ENCODE peak calls at places on chromosomes 3 and 15, in six cellular contexts. One of them, this sample, is unnamed.

GRCh38 chr3:100522125-100522524 is 29.7 kb downstream of the TMEM45A start:
- DNase-seq in ascending aorta: no peak
- DNase-seq in WERI-Rb-1: no peak
- DNase-seq in Peyer's patch: no peak
- DNase-seq in AG04450: no peak
- DNase-seq in tibial artery: no peak
- DNase-seq in this sample: no peak

GRCh38 chr15:40825661-40826088 is 2.8 kb downstream of the PPP1R14D start:
- DNase-seq in ascending aorta: no peak
- DNase-seq in WERI-Rb-1: no peak
- DNase-seq in Peyer's patch: peak; percentile 65
- DNase-seq in AG04450: peak; percentile 52
- DNase-seq in tibial artery: no peak
- DNase-seq in this sample: no peak

GRCh38 chr3:56878046-56878445 is 76.3 kb upstream of the ARHGEF3 start:
- DNase-seq in ascending aorta: no peak
- DNase-seq in WERI-Rb-1: no peak
- DNase-seq in Peyer's patch: no peak
- DNase-seq in AG04450: no peak
- DNase-seq in tibial artery: no peak
- DNase-seq in this sample: no peak

GRCh38 chr3:132843349-132843748 is 121.1 kb upstream of the NPHP3 start:
- DNase-seq in ascending aorta: no peak
- DNase-seq in WERI-Rb-1: no peak
- DNase-seq in Peyer's patch: no peak
- DNase-seq in AG04450: no peak
- DNase-seq in tibial artery: no peak
- DNase-seq in this sample: no peak

GRCh38 chr3:55483196-55484095 is 3.7 kb downstream of the WNT5A start:
- DNase-seq in ascending aorta: no peak
- DNase-seq in WERI-Rb-1: peak; percentile 36
- DNase-seq in Peyer's patch: no peak
- DNase-seq in AG04450: no peak
- DNase-seq in tibial artery: no peak
- DNase-seq in this sample: no peak

GRCh38 chr3:45613781-45614180 is 19.2 kb downstream of the LIMD1 start:
- DNase-seq in ascending aorta: no peak
- DNase-seq in WERI-Rb-1: no peak
- DNase-seq in Peyer's patch: no peak
- DNase-seq in AG04450: no peak
- DNase-seq in tibial artery: no peak
- DNase-seq in this sample: no peak

GRCh38 chr3:7410782-7411181 is 549.9 kb downstream of the GRM7 start:
- DNase-seq in ascending aorta: no peak
- DNase-seq in WERI-Rb-1: no peak
- DNase-seq in Peyer's patch: no peak
- DNase-seq in AG04450: no peak
- DNase-seq in tibial artery: no peak
- DNase-seq in this sample: no peak

GRCh38 chr3:111764645-111765091 is 94.4 kb upstream of the PHLDB2 start:
- DNase-seq in ascending aorta: no peak
- DNase-seq in WERI-Rb-1: no peak
- DNase-seq in Peyer's patch: no peak
- DNase-seq in AG04450: no peak
- DNase-seq in tibial artery: no peak
- DNase-seq in this sample: no peak

GRCh38 chr3:36969540-36970432 is 23.1 kb downstream of the EPM2AIP1 start:
- DNase-seq in ascending aorta: no peak
- DNase-seq in WERI-Rb-1: peak; percentile 42
- DNase-seq in Peyer's patch: peak; percentile 62
- DNase-seq in AG04450: no peak
- DNase-seq in tibial artery: no peak
- DNase-seq in this sample: no peak

GRCh38 chr3:125185758-125186245 is 26.7 kb downstream of the SLC12A8 start:
- DNase-seq in ascending aorta: no peak
- DNase-seq in WERI-Rb-1: no peak
- DNase-seq in Peyer's patch: no peak
- DNase-seq in AG04450: no peak
- DNase-seq in tibial artery: no peak
- DNase-seq in this sample: no peak

GRCh38 chr15:29454506-29454905 is 184.9 kb upstream of the NSMCE3 start:
- DNase-seq in ascending aorta: no peak
- DNase-seq in WERI-Rb-1: no peak
- DNase-seq in Peyer's patch: no peak
- DNase-seq in AG04450: no peak
- DNase-seq in tibial artery: no peak
- DNase-seq in this sample: no peak

GRCh38 chr3:14412831-14413380 is 10.5 kb downstream of the SLC6A6 start:
- DNase-seq in ascending aorta: no peak
- DNase-seq in WERI-Rb-1: no peak
- DNase-seq in Peyer's patch: no peak
- DNase-seq in AG04450: no peak
- DNase-seq in tibial artery: no peak
- DNase-seq in this sample: no peak

GRCh38 chr3:52310861-52311566 is 5.1 kb upstream of the DNAH1 start:
- DNase-seq in ascending aorta: no peak
- DNase-seq in WERI-Rb-1: no peak
- DNase-seq in Peyer's patch: peak; percentile 60
- DNase-seq in AG04450: no peak
- DNase-seq in tibial artery: no peak
- DNase-seq in this sample: no peak

GRCh38 chr3:106740116-106740515 is 637.1 kb upstream of the CCDC54 start:
- DNase-seq in ascending aorta: no peak
- DNase-seq in WERI-Rb-1: no peak
- DNase-seq in Peyer's patch: no peak
- DNase-seq in AG04450: no peak
- DNase-seq in tibial artery: no peak
- DNase-seq in this sample: no peak

GRCh38 chr3:157405457-157405856 is 31.2 kb upstream of the PTX3 start:
- DNase-seq in ascending aorta: no peak
- DNase-seq in WERI-Rb-1: no peak
- DNase-seq in Peyer's patch: no peak
- DNase-seq in AG04450: peak; percentile 24
- DNase-seq in tibial artery: no peak
- DNase-seq in this sample: no peak

DNA sequence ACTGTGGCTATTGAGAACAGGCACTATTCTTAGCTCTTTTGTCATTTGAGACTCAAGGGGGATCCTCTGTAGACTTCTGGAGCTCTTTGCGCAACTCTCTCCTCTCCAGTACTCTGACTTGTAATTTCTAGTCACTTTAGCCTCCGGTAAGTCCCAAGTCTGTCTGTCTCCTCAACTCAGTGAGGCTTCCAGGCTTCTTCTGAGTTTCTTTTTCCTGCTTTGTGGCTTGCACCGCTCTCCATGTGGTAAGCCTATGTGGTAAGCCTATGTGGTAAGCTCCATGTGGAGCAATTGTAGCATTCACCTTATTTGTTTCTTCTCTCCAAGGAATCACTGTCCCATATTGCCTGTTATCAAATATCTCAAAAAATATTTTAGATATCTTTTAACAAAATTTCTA is 6.3 kb downstream of the PARP15 start:
- DNase-seq in ascending aorta: no peak
- DNase-seq in WERI-Rb-1: no peak
- DNase-seq in Peyer's patch: no peak
- DNase-seq in AG04450: no peak
- DNase-seq in tibial artery: no peak
- DNase-seq in this sample: no peak
- H3K27ac ChIP-seq in ascending aorta: no peak overlapping the region
- H3K27ac ChIP-seq in WERI-Rb-1: no peak overlapping the region
- H3K27ac ChIP-seq in Peyer's patch: no peak overlapping the region
- H3K27ac ChIP-seq in AG04450: no peak overlapping the region
- H3K27ac ChIP-seq in tibial artery: no peak overlapping the region
- H3K27ac ChIP-seq in this sample: no peak overlapping the region

GRCh38 chr3:12495749-12496452 is 11.6 kb downstream of the TSEN2 start:
- DNase-seq in ascending aorta: no peak
- DNase-seq in WERI-Rb-1: no peak
- DNase-seq in Peyer's patch: no peak
- DNase-seq in AG04450: no peak
- DNase-seq in tibial artery: no peak
- DNase-seq in this sample: no peak
- TF ChIP-seq CTCF in ascending aorta: no peak
- TF ChIP-seq CTCF in WERI-Rb-1: peak; percentile 36
- TF ChIP-seq CTCF in Peyer's patch: no peak
- TF ChIP-seq CTCF in AG04450: no peak
- TF ChIP-seq CTCF in tibial artery: no peak
- TF ChIP-seq CTCF in this sample: no peak

DNA sequence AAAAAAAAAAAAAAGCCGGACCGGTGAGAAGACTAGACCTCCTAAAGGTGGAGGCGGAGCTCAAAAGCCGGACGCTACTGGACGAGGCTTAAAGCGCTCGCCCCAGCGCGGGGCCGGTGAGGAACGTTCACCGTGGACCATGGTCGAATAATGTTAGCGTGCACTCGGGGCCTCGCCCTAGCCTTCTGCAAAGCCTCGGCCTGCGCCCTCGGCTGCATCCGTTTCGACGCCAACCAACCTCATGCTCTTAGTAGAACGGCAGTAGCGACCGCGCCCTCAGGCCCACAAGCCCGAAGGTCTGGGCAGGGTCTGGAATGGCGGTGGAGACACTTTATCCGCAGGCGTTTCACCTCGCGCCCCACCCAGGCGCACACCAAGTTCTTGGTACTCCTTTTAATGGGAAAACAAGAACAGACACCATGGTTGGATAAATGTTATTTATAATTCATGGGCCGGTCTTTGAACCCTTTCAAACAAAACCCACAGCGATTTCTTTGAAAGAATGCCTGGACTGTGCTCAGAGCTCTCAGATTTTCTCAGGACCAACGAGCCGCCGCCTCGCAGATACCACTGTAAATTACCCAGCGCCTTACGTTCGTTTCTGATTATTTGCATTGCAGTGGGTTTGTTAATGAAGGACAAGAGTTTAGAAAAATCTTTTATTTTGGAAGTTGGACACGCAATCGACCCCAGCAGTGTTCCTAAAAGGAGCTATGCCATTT is 1.3 kb upstream of the ISL2 start:
- DNase-seq in ascending aorta: no peak
- DNase-seq in WERI-Rb-1: peak; percentile 15
- DNase-seq in Peyer's patch: no peak
- DNase-seq in AG04450: no peak
- DNase-seq in tibial artery: no peak
- DNase-seq in this sample: no peak
- H3K27me3 ChIP-seq in ascending aorta: peaks cover 49% of the 10 kb centered on the region
- H3K27me3 ChIP-seq in WERI-Rb-1: no peaks in the 10 kb centered on the region
- H3K27me3 ChIP-seq in Peyer's patch: no peaks in the 10 kb centered on the region
- H3K27me3 ChIP-seq in AG04450: peaks cover 39% of the 10 kb centered on the region
- H3K27me3 ChIP-seq in tibial artery: peaks cover 74% of the 10 kb centered on the region
- H3K27me3 ChIP-seq in this sample: peaks cover 71% of the 10 kb centered on the region

GRCh38 chr3:160464971-160465370 is 15.4 kb upstream of the TRIM59 start:
- DNase-seq in ascending aorta: no peak
- DNase-seq in WERI-Rb-1: no peak
- DNase-seq in Peyer's patch: no peak
- DNase-seq in AG04450: no peak
- DNase-seq in tibial artery: no peak
- DNase-seq in this sample: no peak
- H3K27ac ChIP-seq in ascending aorta: no peak overlapping the region
- H3K27ac ChIP-seq in WERI-Rb-1: no peak overlapping the region
- H3K27ac ChIP-seq in Peyer's patch: no peak overlapping the region
- H3K27ac ChIP-seq in AG04450: no peak overlapping the region
- H3K27ac ChIP-seq in tibial artery: no peak overlapping the region
- H3K27ac ChIP-seq in this sample: peak overlapping the region; percentile 99

GRCh38 chr15:80242132-80242769 is 9.8 kb downstream of the CTXND1 start:
- DNase-seq in ascending aorta: no peak
- DNase-seq in WERI-Rb-1: peak; percentile 50
- DNase-seq in Peyer's patch: peak; percentile 46
- DNase-seq in AG04450: no peak
- DNase-seq in tibial artery: no peak
- DNase-seq in this sample: no peak
- TF ChIP-seq CTCF in ascending aorta: no peak
- TF ChIP-seq CTCF in WERI-Rb-1: peak; percentile 72
- TF ChIP-seq CTCF in Peyer's patch: peak; percentile 28
- TF ChIP-seq CTCF in AG04450: peak; percentile 64
- TF ChIP-seq CTCF in tibial artery: no peak
- TF ChIP-seq CTCF in this sample: peak; percentile 43